ENCODE peak calls at places on chromosomes 5 and 9, in five cellular contexts. J, S, Q, M and L are unnamed samples. For H3K4me1, the result is how much of the 10 kb centered on the place peaks cover.

GRCh38 chr5:10675177-10675700 is 85.8 kb downstream of the DAP start:
- DNase-seq in J (no peak), S (no peak), Q (no peak), M (no peak), L (no peak)

GRCh38 chr5:153816870-153817269 is 221.8 kb downstream of the FAM114A2 start:
- DNase-seq in J (no peak), S (no peak), Q (no peak), M (no peak), L (no peak)

GRCh38 chr5:135216072-135216812 is 182.2 kb upstream of the PITX1 start:
- DNase-seq in J (no peak), S (no peak), Q (peak), M (no peak), L (no peak)

GRCh38 chr5:2685651-2686050 is 65.8 kb downstream of the IRX2 start:
- DNase-seq in J (no peak), S (no peak), Q (no peak), M (no peak), L (peak)

GRCh38 chr9:68560131-68560844 is 19.6 kb upstream of the TMEM252 start:
- DNase-seq in J (peak), S (peak), Q (peak), M (peak), L (no peak)

GRCh38 chr9:126292736-126293521 is 33.7 kb upstream of the MVB12B start:
- DNase-seq in J (no peak), S (no peak), Q (no peak), M (no peak), L (no peak)

GRCh38 chr9:130433947-130434262 is 10.9 kb upstream of the ASS1 start:
- DNase-seq in J (no peak), S (no peak), Q (no peak), M (no peak), L (no peak)

GRCh38 chr5:158378931-158379330 is 520.0 kb upstream of the CLINT1 start:
- DNase-seq in J (no peak), S (no peak), Q (no peak), M (no peak), L (no peak)

GRCh38 chr9:130395810-130396435 is 48.8 kb upstream of the ASS1 start:
- DNase-seq in J (no peak), S (no peak), Q (no peak), M (no peak), L (no peak)

GRCh38 chr5:67404261-67405100 is 207.9 kb upstream of the CD180 start:
- DNase-seq in J (no peak), S (no peak), Q (no peak), M (no peak), L (no peak)

GRCh38 chr5:147568710-147569109 is 58.8 kb upstream of the DPYSL3 start:
- DNase-seq in J (peak), S (no peak), Q (no peak), M (no peak), L (no peak)

GRCh38 chr5:6714221-6715041 is 1.2 kb downstream of the TENT4A start:
- DNase-seq in J (peak), S (peak), Q (no peak), M (peak), L (peak)

GRCh38 chr5:38497946-38498345 is 58.5 kb downstream of the LIFR start:
- DNase-seq in J (peak), S (no peak), Q (no peak), M (peak), L (no peak)

GRCh38 chr5:72134226-72134625 is 27.0 kb downstream of the MAP1B start:
- DNase-seq in J (peak), S (no peak), Q (no peak), M (no peak), L (no peak)

GRCh38 chr5:162160401-162160800 is 92.8 kb downstream of the GABRG2 start:
- DNase-seq in J (no peak), S (no peak), Q (no peak), M (no peak), L (no peak)

GRCh38 chr5:123505633-123506032 is 6.3 kb upstream of the CSNK1G3 start:
- DNase-seq in J (no peak), S (no peak), Q (no peak), M (no peak), L (no peak)

GRCh38 chr5:139251281-139251687 is 42.3 kb upstream of the MATR3 start:
- DNase-seq in J (no peak), S (no peak), Q (no peak), M (peak), L (no peak)

GRCh38 chr5:140093866-140094265 is 20.0 kb upstream of the PURA start:
- DNase-seq in J (no peak), S (no peak), Q (no peak), M (no peak), L (no peak)

GRCh38 chr5:127957183-127957582 is 126.4 kb upstream of the SLC12A2 start:
- DNase-seq in J (no peak), S (peak), Q (peak), M (no peak), L (no peak)
- TF ChIP-seq CTCF in J (no peak), S (peak), Q (no peak), M (no peak), L (no peak)

DNA sequence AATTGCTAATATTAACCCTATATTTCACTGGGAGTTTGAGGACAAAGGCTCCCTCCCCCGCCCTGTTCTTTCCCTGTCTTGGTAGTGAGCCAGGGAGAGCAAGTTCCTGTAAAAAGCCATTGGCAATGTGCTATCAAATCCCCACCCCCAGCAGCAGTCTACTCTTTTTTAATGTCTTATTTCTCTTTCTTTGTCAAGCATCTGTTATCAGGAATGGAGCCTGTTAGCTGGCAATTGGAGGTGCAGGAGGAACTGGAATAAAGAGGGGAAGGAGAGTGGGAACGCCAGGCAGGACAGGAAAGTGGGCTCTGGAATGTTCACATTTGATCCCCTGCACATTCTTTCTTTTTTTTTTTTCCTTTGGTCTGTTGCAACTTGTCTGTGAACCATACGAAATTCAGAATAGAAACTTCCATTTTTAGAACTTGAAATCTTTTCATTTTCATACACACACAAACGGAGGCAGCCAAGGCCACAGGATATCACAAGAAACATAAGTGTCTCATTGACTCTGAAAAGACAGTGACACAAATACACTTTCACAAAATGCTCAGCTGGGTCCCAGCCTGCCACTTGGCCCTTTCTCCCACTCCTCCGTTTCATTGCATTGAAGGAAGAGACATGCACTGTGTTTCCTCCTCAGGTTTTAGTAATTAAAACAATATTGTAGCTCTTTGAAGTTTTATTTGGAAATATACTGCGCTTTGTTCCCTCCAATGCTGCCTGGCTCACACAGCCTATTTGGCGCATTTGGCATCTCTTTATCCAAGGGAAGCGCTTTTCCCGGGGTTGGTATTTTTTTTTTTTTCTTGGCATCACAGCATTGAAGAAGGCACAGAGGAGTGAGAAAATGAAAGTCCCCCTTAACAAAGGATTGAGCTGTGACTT is 665.0 kb upstream of the ZNF608 start:
- DNase-seq in J (peak), S (no peak), Q (peak), M (no peak), L (no peak)
- H3K4me1 ChIP-seq in J (half or more), S (under half), Q (half or more), M (under half), L (under half)

DNA sequence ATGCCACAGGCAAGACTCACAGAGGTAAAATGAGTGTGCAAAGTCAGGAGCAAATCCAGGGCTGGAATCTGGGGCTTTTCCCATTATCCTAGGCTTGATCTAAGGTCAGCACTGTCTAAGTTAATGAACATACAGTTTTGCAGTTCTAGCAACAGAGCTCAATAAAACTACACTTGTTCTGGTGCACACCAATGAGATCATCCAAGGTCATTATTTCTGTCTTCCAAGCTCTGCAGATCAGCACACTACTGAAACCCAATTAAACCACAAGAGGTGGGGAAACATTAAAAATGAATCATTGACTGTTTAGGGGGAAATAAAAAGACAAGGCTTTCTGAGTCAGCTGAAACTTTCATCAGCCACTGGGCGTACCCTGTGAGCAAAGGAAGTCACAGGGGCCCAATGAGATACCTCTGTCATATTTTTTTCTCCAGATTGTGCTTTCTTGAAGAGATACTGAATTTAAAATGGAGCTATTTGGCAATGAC is 662.2 kb upstream of the ZNF608 start:
- DNase-seq in J (peak), S (no peak), Q (peak), M (no peak), L (no peak)
- H3K27ac ChIP-seq in J (no peak), S (no peak), Q (peak), M (no peak), L (peak)

DNA sequence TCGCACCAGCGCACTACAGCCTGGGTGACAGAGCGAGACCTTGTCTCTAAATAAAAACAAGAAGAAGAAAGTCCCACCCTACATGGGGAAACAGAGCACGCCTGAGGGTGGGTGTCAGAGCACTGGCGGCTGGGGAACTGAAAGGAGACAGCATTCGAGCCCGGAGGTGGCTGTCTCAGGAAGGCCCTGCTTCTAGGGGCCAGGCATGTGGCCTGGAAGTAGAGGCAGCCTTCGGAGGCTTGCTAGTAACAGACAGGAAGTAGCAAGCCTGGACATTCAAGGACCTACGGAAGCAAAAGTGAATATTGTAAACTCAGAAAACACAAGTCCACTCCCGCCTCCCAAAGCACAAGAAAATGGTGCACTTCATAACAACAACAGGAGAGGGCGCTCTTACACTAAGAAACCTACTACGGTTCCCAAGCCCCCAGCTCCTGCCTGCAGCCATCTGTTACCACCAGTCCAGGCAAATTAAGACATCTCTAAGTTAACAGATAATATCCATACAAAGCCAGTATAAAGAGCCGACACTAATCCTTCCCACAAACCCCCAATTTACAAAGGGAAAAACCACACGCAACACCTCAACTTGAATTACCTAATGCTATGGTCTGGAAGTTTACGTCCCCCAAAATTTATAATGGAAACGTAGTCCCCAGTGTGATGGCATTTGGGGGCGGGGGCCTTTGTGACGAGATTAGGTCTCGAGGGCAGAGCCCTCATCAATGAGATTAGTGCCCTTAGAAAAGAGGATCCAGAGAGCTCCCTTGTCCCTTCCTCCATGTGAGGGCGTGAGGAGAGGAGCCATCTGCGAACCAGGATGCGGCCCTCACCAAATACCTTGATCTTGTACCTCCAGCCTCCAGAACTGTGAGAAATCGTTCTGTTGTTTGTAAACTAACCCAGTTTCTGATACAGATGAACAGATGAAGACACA is 7.7 kb downstream of the RASGEF1C start:
- DNase-seq in J (peak), S (no peak), Q (peak), M (peak), L (peak)
- TF ChIP-seq CTCF in J (peak), S (peak), Q (no peak), M (peak), L (peak)

GRCh38 chr9:125176632-125177031 is 13.0 kb downstream of the PPP6C start:
- DNase-seq in J (peak), S (no peak), Q (no peak), M (peak), L (no peak)
- H3K4me1 ChIP-seq in J (under half), S (half or more), Q (under half), M (under half), L (under half)